ENCODE peak calls at places on chromosomes 3 and 15, in ten cellular contexts. One of them, this sample, is unnamed.

GRCh38 chr15:101675015-101675414 is 22.8 kb upstream of the TM2D3 start:
- ATAC-seq in K562: no peak
- ATAC-seq in psoas muscle: no peak
- ATAC-seq in aorta: no peak
- ATAC-seq in Panc1: no peak
- ATAC-seq in RWPE2: peak; percentile 89
- ATAC-seq in A549: peak; percentile 74
- ATAC-seq in left lung: no peak
- ATAC-seq in GM12878: no peak
- ATAC-seq in heart right ventricle: no peak
- ATAC-seq in this sample: no peak

GRCh38 chr3:57962448-57962834 is 45.8 kb upstream of the FLNB start:
- ATAC-seq in K562: no peak
- ATAC-seq in psoas muscle: no peak
- ATAC-seq in aorta: no peak
- ATAC-seq in Panc1: no peak
- ATAC-seq in RWPE2: no peak
- ATAC-seq in A549: no peak
- ATAC-seq in left lung: no peak
- ATAC-seq in GM12878: no peak
- ATAC-seq in heart right ventricle: no peak
- ATAC-seq in this sample: no peak

GRCh38 chr3:87733671-87734367 is 325.0 kb downstream of the CGGBP1 start:
- ATAC-seq in K562: no peak
- ATAC-seq in psoas muscle: no peak
- ATAC-seq in aorta: no peak
- ATAC-seq in Panc1: no peak
- ATAC-seq in RWPE2: peak; percentile 33
- ATAC-seq in A549: no peak
- ATAC-seq in left lung: peak; percentile 98
- ATAC-seq in GM12878: no peak
- ATAC-seq in heart right ventricle: no peak
- ATAC-seq in this sample: no peak

GRCh38 chr3:189512824-189513223 is 118.4 kb upstream of the TP63 start:
- ATAC-seq in K562: no peak
- ATAC-seq in psoas muscle: no peak
- ATAC-seq in aorta: no peak
- ATAC-seq in Panc1: no peak
- ATAC-seq in RWPE2: peak; percentile 24
- ATAC-seq in A549: no peak
- ATAC-seq in left lung: peak; percentile 43
- ATAC-seq in GM12878: no peak
- ATAC-seq in heart right ventricle: no peak
- ATAC-seq in this sample: no peak

GRCh38 chr3:127820871-127821853 is 1.2 kb downstream of the MGLL start:
- ATAC-seq in K562: no peak
- ATAC-seq in psoas muscle: no peak
- ATAC-seq in aorta: no peak
- ATAC-seq in Panc1: no peak
- ATAC-seq in RWPE2: no peak
- ATAC-seq in A549: no peak
- ATAC-seq in left lung: peak; percentile 7
- ATAC-seq in GM12878: peak; percentile 70
- ATAC-seq in heart right ventricle: peak; percentile 39
- ATAC-seq in this sample: no peak

GRCh38 chr3:165884518-165884917 is 47.3 kb upstream of the BCHE start:
- ATAC-seq in K562: no peak
- ATAC-seq in psoas muscle: no peak
- ATAC-seq in aorta: no peak
- ATAC-seq in Panc1: no peak
- ATAC-seq in RWPE2: peak; percentile 29
- ATAC-seq in A549: no peak
- ATAC-seq in left lung: no peak
- ATAC-seq in GM12878: peak; percentile 70
- ATAC-seq in heart right ventricle: no peak
- ATAC-seq in this sample: no peak

GRCh38 chr3:188342991-188343732 is 189.2 kb downstream of the LPP start:
- ATAC-seq in K562: no peak
- ATAC-seq in psoas muscle: no peak
- ATAC-seq in aorta: no peak
- ATAC-seq in Panc1: no peak
- ATAC-seq in RWPE2: no peak
- ATAC-seq in A549: no peak
- ATAC-seq in left lung: no peak
- ATAC-seq in GM12878: no peak
- ATAC-seq in heart right ventricle: peak; percentile 54
- ATAC-seq in this sample: no peak

GRCh38 chr15:66633346-66633745 is 67.5 kb upstream of the LCTL start:
- ATAC-seq in K562: no peak
- ATAC-seq in psoas muscle: no peak
- ATAC-seq in aorta: peak; percentile 45
- ATAC-seq in Panc1: peak; percentile 36
- ATAC-seq in RWPE2: no peak
- ATAC-seq in A549: peak; percentile 28
- ATAC-seq in left lung: no peak
- ATAC-seq in GM12878: no peak
- ATAC-seq in heart right ventricle: no peak
- ATAC-seq in this sample: no peak

DNA sequence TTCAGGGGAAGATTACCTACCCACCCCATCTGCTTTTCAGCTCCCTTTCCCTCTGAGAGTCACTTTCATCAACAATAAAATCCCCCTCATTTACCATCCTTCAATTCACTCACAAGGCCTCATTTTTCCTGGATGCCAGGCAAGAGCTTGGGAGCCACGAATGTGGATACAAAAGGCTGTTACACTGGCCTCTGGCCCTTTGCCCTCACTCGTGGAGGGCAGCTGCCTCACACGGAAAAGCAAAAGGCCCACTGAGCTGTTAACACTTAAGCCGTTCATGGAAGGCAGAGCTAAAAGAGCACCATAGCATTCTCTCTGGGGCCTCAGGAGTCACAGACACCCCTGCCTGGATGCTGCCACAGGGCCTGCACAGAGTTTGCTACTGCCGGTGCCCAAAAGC is 102.4 kb upstream of the TUSC7 start:
- ATAC-seq in K562: no peak
- ATAC-seq in psoas muscle: no peak
- ATAC-seq in aorta: no peak
- ATAC-seq in Panc1: no peak
- ATAC-seq in RWPE2: no peak
- ATAC-seq in A549: no peak
- ATAC-seq in left lung: no peak
- ATAC-seq in GM12878: no peak
- ATAC-seq in heart right ventricle: no peak
- ATAC-seq in this sample: no peak
- H3K27ac ChIP-seq in K562: no peak overlapping the region
- H3K27ac ChIP-seq in psoas muscle: no peak overlapping the region
- H3K27ac ChIP-seq in aorta: no peak overlapping the region
- H3K27ac ChIP-seq in Panc1: no peak overlapping the region
- H3K27ac ChIP-seq in RWPE2: no peak overlapping the region
- H3K27ac ChIP-seq in A549: no peak overlapping the region
- H3K27ac ChIP-seq in left lung: no peak overlapping the region
- H3K27ac ChIP-seq in GM12878: no peak overlapping the region
- H3K27ac ChIP-seq in heart right ventricle: no peak overlapping the region
- H3K27ac ChIP-seq in this sample: no peak overlapping the region

GRCh38 chr15:75662823-75663519 is 15.3 kb downstream of the SNX33 start:
- ATAC-seq in K562: no peak
- ATAC-seq in psoas muscle: no peak
- ATAC-seq in aorta: no peak
- ATAC-seq in Panc1: no peak
- ATAC-seq in RWPE2: no peak
- ATAC-seq in A549: no peak
- ATAC-seq in left lung: no peak
- ATAC-seq in GM12878: peak; percentile 53
- ATAC-seq in heart right ventricle: no peak
- ATAC-seq in this sample: no peak
- H3K27ac ChIP-seq in K562: no peak overlapping the region
- H3K27ac ChIP-seq in psoas muscle: no peak overlapping the region
- H3K27ac ChIP-seq in aorta: peak overlapping the region; percentile 18
- H3K27ac ChIP-seq in Panc1: no peak overlapping the region
- H3K27ac ChIP-seq in RWPE2: peak overlapping the region; percentile 97
- H3K27ac ChIP-seq in A549: peak overlapping the region; percentile 83
- H3K27ac ChIP-seq in left lung: no peak overlapping the region
- H3K27ac ChIP-seq in GM12878: no peak overlapping the region
- H3K27ac ChIP-seq in heart right ventricle: no peak overlapping the region
- H3K27ac ChIP-seq in this sample: peak overlapping the region; percentile 91

DNA sequence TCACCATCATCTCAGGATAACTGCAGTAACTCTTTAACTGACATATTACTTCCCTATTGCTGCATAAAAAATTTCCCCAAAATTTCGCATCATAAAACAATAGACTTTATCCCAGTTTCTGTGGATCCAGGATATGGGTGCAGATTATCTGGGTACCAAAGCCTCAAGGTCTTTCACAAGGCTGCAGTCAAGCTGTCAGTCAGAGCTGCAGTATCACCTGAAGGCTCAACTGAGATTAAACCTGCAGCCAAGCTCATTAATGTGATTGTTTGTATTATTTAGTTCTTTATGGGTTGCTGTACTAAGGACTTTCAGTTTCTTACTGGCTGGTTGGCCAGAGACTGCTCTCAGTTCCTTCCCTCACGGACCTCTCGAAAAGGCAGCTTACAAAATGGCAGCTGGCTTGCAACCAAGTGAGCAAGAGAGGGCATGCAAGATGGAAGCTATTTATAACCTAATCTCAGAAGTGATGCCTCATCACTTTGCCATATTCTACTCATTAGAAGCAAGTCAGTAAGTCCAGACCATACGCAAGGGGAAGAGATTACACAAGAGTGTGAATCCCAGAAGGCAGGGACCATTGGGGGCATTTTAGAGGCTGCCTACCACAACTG is 54.9 kb downstream of the DCUN1D1 start:
- ATAC-seq in K562: no peak
- ATAC-seq in psoas muscle: peak; percentile 95
- ATAC-seq in aorta: no peak
- ATAC-seq in Panc1: no peak
- ATAC-seq in RWPE2: peak; percentile 58
- ATAC-seq in A549: no peak
- ATAC-seq in left lung: peak; percentile 31
- ATAC-seq in GM12878: peak; percentile 97
- ATAC-seq in heart right ventricle: peak; percentile 77
- ATAC-seq in this sample: peak; percentile 19
- H3K27ac ChIP-seq in K562: no peak overlapping the region
- H3K27ac ChIP-seq in psoas muscle: peak overlapping the region; percentile 54
- H3K27ac ChIP-seq in aorta: no peak overlapping the region
- H3K27ac ChIP-seq in Panc1: no peak overlapping the region
- H3K27ac ChIP-seq in RWPE2: no peak overlapping the region
- H3K27ac ChIP-seq in A549: no peak overlapping the region
- H3K27ac ChIP-seq in left lung: no peak overlapping the region
- H3K27ac ChIP-seq in GM12878: peak overlapping the region; percentile 14
- H3K27ac ChIP-seq in heart right ventricle: no peak overlapping the region
- H3K27ac ChIP-seq in this sample: no peak overlapping the region

GRCh38 chr15:94855018-94855408 is 623.7 kb downstream of the MCTP2 start:
- ATAC-seq in K562: no peak
- ATAC-seq in psoas muscle: no peak
- ATAC-seq in aorta: no peak
- ATAC-seq in Panc1: no peak
- ATAC-seq in RWPE2: no peak
- ATAC-seq in A549: no peak
- ATAC-seq in left lung: no peak
- ATAC-seq in GM12878: no peak
- ATAC-seq in heart right ventricle: no peak
- ATAC-seq in this sample: no peak
- H3K27ac ChIP-seq in K562: peak overlapping the region; percentile 92
- H3K27ac ChIP-seq in psoas muscle: no peak overlapping the region
- H3K27ac ChIP-seq in aorta: no peak overlapping the region
- H3K27ac ChIP-seq in Panc1: no peak overlapping the region
- H3K27ac ChIP-seq in RWPE2: no peak overlapping the region
- H3K27ac ChIP-seq in A549: no peak overlapping the region
- H3K27ac ChIP-seq in left lung: no peak overlapping the region
- H3K27ac ChIP-seq in GM12878: no peak overlapping the region
- H3K27ac ChIP-seq in heart right ventricle: no peak overlapping the region
- H3K27ac ChIP-seq in this sample: no peak overlapping the region

DNA sequence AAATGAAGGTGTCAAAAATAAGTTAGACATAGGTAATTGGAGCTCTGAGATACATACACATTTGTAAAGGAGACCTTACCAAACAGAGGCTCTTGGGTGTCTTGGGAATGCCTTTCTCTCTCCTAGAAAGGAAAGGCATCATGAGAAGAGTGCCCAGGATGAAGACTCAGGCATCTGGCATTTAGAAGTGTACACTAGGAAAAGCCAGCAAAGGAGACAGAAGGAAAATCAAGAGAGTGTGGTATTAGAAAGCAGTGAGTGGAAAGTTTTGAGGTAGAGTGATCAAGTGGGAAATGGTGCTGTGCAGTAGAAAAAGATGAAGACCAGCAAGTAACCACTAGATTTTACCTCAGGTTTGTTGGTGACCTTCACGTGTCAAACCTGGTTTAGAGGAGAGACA is 16.1 kb downstream of the UBE2E1 start:
- ATAC-seq in K562: no peak
- ATAC-seq in psoas muscle: no peak
- ATAC-seq in aorta: no peak
- ATAC-seq in Panc1: peak; percentile 46
- ATAC-seq in RWPE2: no peak
- ATAC-seq in A549: no peak
- ATAC-seq in left lung: no peak
- ATAC-seq in GM12878: no peak
- ATAC-seq in heart right ventricle: no peak
- ATAC-seq in this sample: no peak
- H3K27ac ChIP-seq in K562: no peak overlapping the region
- H3K27ac ChIP-seq in psoas muscle: no peak overlapping the region
- H3K27ac ChIP-seq in aorta: no peak overlapping the region
- H3K27ac ChIP-seq in Panc1: no peak overlapping the region
- H3K27ac ChIP-seq in RWPE2: no peak overlapping the region
- H3K27ac ChIP-seq in A549: no peak overlapping the region
- H3K27ac ChIP-seq in left lung: no peak overlapping the region
- H3K27ac ChIP-seq in GM12878: no peak overlapping the region
- H3K27ac ChIP-seq in heart right ventricle: no peak overlapping the region
- H3K27ac ChIP-seq in this sample: no peak overlapping the region

DNA sequence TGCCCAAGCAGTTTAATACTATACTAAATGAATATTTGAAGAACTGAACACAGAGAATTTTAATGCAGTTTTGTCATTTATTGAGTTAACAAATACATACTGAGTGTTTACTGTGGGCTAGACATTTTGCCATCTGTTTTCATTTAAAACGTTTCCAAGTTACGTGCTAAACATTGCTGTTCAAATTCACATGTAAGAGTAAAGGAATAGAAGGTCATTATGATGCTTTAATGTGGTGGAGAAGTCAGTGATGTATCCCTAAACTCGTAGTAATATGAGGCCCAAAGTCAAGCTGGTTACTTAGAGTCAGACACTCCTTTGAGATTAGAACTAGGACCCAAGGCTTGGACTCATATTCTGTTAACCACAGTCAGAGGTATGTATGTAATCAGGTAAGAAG is 49.4 kb downstream of the CRYBG3 start:
- ATAC-seq in K562: no peak
- ATAC-seq in psoas muscle: no peak
- ATAC-seq in aorta: no peak
- ATAC-seq in Panc1: no peak
- ATAC-seq in RWPE2: no peak
- ATAC-seq in A549: no peak
- ATAC-seq in left lung: no peak
- ATAC-seq in GM12878: no peak
- ATAC-seq in heart right ventricle: no peak
- ATAC-seq in this sample: no peak
- H3K27ac ChIP-seq in K562: no peak overlapping the region
- H3K27ac ChIP-seq in psoas muscle: no peak overlapping the region
- H3K27ac ChIP-seq in aorta: no peak overlapping the region
- H3K27ac ChIP-seq in Panc1: no peak overlapping the region
- H3K27ac ChIP-seq in RWPE2: peak overlapping the region; percentile 80
- H3K27ac ChIP-seq in A549: no peak overlapping the region
- H3K27ac ChIP-seq in left lung: peak overlapping the region; percentile 62
- H3K27ac ChIP-seq in GM12878: no peak overlapping the region
- H3K27ac ChIP-seq in heart right ventricle: no peak overlapping the region
- H3K27ac ChIP-seq in this sample: peak overlapping the region; percentile 3

This sample was measured in gastroesophageal sphincter.